ENCODE peak calls at places on chromosomes 11 and 22, in nine cellular contexts. One of them, this sample, is unnamed.

GRCh38 chr11:27861706-27862430 is 161.6 kb upstream of the BDNF start:
- DNase-seq in fibroblast of lung: peak
- DNase-seq in astrocyte of the spinal cord: peak
- DNase-seq in cardiac fibroblast: peak
- DNase-seq in thoracic aorta: no peak
- DNase-seq in WTC11: no peak
- DNase-seq in progenitor cell of endocrine pancreas: no peak
- DNase-seq in tibial nerve: no peak
- DNase-seq in OCI-LY7: no peak
- DNase-seq in this sample: peak

GRCh38 chr22:11066458-11067285 is 4461.3 kb upstream of the OR11H1 start:
- DNase-seq in OCI-LY7: no peak
- DNase-seq in progenitor cell of endocrine pancreas: no peak
- DNase-seq in tibial nerve: no peak
- DNase-seq in fibroblast of lung: no peak
- DNase-seq in thoracic aorta: no peak
- DNase-seq in astrocyte of the spinal cord: no peak
- DNase-seq in WTC11: no peak
- DNase-seq in cardiac fibroblast: no peak
- DNase-seq in this sample: no peak

GRCh38 chr11:78876686-78877085 is 302.0 kb upstream of the NARS2 start:
- DNase-seq in WTC11: no peak
- DNase-seq in OCI-LY7: no peak
- DNase-seq in thoracic aorta: no peak
- DNase-seq in fibroblast of lung: no peak
- DNase-seq in tibial nerve: no peak
- DNase-seq in cardiac fibroblast: no peak
- DNase-seq in astrocyte of the spinal cord: no peak
- DNase-seq in progenitor cell of endocrine pancreas: no peak
- DNase-seq in this sample: no peak

GRCh38 chr11:70299636-70300035 is 29.1 kb downstream of the PPFIA1 start:
- DNase-seq in WTC11: no peak
- DNase-seq in cardiac fibroblast: no peak
- DNase-seq in thoracic aorta: no peak
- DNase-seq in OCI-LY7: no peak
- DNase-seq in fibroblast of lung: no peak
- DNase-seq in astrocyte of the spinal cord: no peak
- DNase-seq in tibial nerve: no peak
- DNase-seq in progenitor cell of endocrine pancreas: no peak
- DNase-seq in this sample: no peak

GRCh38 chr11:132770802-132771545 is 761.3 kb downstream of the OPCML start:
- DNase-seq in cardiac fibroblast: no peak
- DNase-seq in OCI-LY7: no peak
- DNase-seq in thoracic aorta: no peak
- DNase-seq in tibial nerve: no peak
- DNase-seq in WTC11: no peak
- DNase-seq in progenitor cell of endocrine pancreas: no peak
- DNase-seq in fibroblast of lung: peak
- DNase-seq in astrocyte of the spinal cord: peak
- DNase-seq in this sample: no peak

GRCh38 chr11:47863189-47863892 is 15.2 kb upstream of the NUP160 start:
- DNase-seq in tibial nerve: no peak
- DNase-seq in astrocyte of the spinal cord: peak
- DNase-seq in fibroblast of lung: peak
- DNase-seq in OCI-LY7: peak
- DNase-seq in cardiac fibroblast: peak
- DNase-seq in progenitor cell of endocrine pancreas: no peak
- DNase-seq in thoracic aorta: no peak
- DNase-seq in WTC11: no peak
- DNase-seq in this sample: no peak

GRCh38 chr11:1224109-1224485 is 1.2 kb downstream of the MUC5B start:
- DNase-seq in WTC11: no peak
- DNase-seq in cardiac fibroblast: no peak
- DNase-seq in OCI-LY7: no peak
- DNase-seq in progenitor cell of endocrine pancreas: no peak
- DNase-seq in fibroblast of lung: no peak
- DNase-seq in astrocyte of the spinal cord: no peak
- DNase-seq in tibial nerve: no peak
- DNase-seq in thoracic aorta: no peak
- DNase-seq in this sample: no peak

GRCh38 chr11:96279421-96280290 is 63.3 kb downstream of the MAML2 start:
- DNase-seq in thoracic aorta: no peak
- DNase-seq in OCI-LY7: no peak
- DNase-seq in astrocyte of the spinal cord: peak
- DNase-seq in tibial nerve: no peak
- DNase-seq in fibroblast of lung: peak
- DNase-seq in cardiac fibroblast: peak
- DNase-seq in WTC11: no peak
- DNase-seq in progenitor cell of endocrine pancreas: no peak
- DNase-seq in this sample: no peak

DNA sequence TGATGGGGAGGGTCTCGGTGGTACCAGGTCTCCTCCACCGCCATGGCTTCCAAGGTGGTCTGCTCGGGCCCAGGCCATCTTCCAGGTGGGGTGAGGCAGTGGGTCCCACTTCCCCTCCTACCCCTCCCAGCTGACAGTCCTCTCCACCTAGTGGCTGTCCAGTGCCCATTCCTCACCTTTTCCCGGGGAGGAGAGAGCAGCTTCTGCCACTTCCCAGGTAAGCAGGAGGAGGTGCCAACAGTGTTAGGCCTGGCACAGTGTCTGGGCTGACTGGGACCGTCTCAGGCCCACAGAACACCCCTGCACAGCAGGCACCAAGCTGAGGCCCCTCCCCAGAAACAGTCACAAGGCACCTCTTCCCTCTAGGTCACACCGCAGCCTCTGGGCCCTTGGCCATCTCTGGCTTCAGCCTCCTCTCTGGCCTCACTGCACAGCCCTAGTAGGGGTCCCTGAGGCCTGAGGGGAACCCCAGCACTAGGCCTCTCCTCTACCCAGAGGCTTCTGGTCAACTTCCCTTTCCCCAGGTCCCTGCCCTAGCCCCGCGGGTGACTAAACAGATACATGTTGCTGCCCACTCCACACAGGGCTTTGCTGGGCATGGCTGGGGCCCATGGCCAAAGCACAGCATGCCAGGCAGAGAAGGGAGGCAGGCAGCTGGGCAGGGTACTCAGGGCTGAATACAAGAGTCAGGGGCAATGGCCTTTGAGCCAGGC is 2.3 kb upstream of the ANKRD13D start:
- DNase-seq in tibial nerve: no peak
- DNase-seq in thoracic aorta: no peak
- DNase-seq in WTC11: no peak
- DNase-seq in astrocyte of the spinal cord: no peak
- DNase-seq in fibroblast of lung: no peak
- DNase-seq in progenitor cell of endocrine pancreas: no peak
- DNase-seq in cardiac fibroblast: no peak
- DNase-seq in OCI-LY7: peak
- DNase-seq in this sample: no peak
- TF ChIP-seq CTCF in tibial nerve: no peak
- TF ChIP-seq CTCF in thoracic aorta: no peak
- TF ChIP-seq CTCF in WTC11: no peak
- TF ChIP-seq CTCF in astrocyte of the spinal cord: peak
- TF ChIP-seq CTCF in fibroblast of lung: no peak
- TF ChIP-seq CTCF in progenitor cell of endocrine pancreas: no peak
- TF ChIP-seq CTCF in cardiac fibroblast: no peak
- TF ChIP-seq CTCF in OCI-LY7: peak
- TF ChIP-seq CTCF in this sample: no peak

DNA sequence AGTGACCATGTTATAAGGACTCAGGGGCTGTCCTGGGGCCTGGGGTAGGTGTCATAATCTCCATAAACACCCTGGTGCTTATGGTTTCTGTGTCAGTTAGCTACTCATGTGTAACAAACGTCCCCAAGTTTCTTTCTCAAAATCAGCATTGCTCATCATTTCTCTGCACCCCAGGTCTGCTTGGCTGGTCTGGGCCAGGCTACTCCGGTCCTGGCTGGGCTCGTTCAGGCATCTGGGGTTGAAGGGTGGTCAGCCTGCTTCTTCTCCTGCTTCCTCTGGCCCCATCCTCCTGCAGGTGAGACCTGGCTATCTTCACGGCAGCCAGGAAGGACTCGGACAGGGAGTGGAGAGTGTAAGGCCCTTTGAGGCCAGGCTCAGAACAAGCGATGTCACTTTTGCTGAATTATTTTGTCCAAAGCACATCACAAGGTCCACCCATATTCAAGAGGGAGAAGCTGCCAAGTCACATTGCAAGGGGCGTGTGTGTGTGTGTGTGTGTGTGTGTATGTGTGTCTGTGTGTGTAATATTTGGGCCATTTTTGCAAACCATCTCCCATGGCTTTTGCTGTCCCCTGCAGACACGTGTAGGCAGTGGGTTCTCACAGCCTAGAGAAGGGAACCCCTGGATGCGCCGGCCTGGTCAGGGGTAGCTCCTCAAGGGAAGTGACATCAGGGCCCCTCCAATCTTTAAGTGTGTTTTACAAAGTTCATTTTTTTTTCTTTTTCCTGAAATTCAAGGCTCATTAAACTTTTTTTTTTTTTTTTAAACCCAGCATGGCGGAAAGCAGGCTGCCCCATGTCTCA is 535.8 kb downstream of the TBC1D22A start:
- DNase-seq in thoracic aorta: no peak
- DNase-seq in progenitor cell of endocrine pancreas: no peak
- DNase-seq in tibial nerve: no peak
- DNase-seq in OCI-LY7: no peak
- DNase-seq in WTC11: no peak
- DNase-seq in astrocyte of the spinal cord: no peak
- DNase-seq in fibroblast of lung: no peak
- DNase-seq in cardiac fibroblast: no peak
- DNase-seq in this sample: peak
- TF ChIP-seq CTCF in thoracic aorta: no peak
- TF ChIP-seq CTCF in progenitor cell of endocrine pancreas: no peak
- TF ChIP-seq CTCF in tibial nerve: no peak
- TF ChIP-seq CTCF in OCI-LY7: no peak
- TF ChIP-seq CTCF in WTC11: no peak
- TF ChIP-seq CTCF in astrocyte of the spinal cord: no peak
- TF ChIP-seq CTCF in fibroblast of lung: no peak
- TF ChIP-seq CTCF in cardiac fibroblast: no peak
- TF ChIP-seq CTCF in this sample: no peak

GRCh38 chr11:116925050-116925449 is 87.6 kb upstream of the APOA1 start:
- DNase-seq in astrocyte of the spinal cord: no peak
- DNase-seq in cardiac fibroblast: no peak
- DNase-seq in thoracic aorta: no peak
- DNase-seq in WTC11: no peak
- DNase-seq in OCI-LY7: peak
- DNase-seq in fibroblast of lung: no peak
- DNase-seq in progenitor cell of endocrine pancreas: no peak
- DNase-seq in tibial nerve: no peak
- DNase-seq in this sample: no peak

GRCh38 chr11:116929393-116930090 is 92.1 kb upstream of the APOA1 start:
- DNase-seq in fibroblast of lung: peak
- DNase-seq in OCI-LY7: no peak
- DNase-seq in cardiac fibroblast: peak
- DNase-seq in progenitor cell of endocrine pancreas: no peak
- DNase-seq in thoracic aorta: no peak
- DNase-seq in astrocyte of the spinal cord: no peak
- DNase-seq in WTC11: no peak
- DNase-seq in tibial nerve: no peak
- DNase-seq in this sample: peak

GRCh38 chr11:116928845-116929244 is 91.4 kb upstream of the APOA1 start:
- DNase-seq in fibroblast of lung: no peak
- DNase-seq in thoracic aorta: no peak
- DNase-seq in progenitor cell of endocrine pancreas: no peak
- DNase-seq in WTC11: no peak
- DNase-seq in cardiac fibroblast: no peak
- DNase-seq in tibial nerve: no peak
- DNase-seq in astrocyte of the spinal cord: no peak
- DNase-seq in OCI-LY7: peak
- DNase-seq in this sample: no peak

GRCh38 chr11:116928102-116928777 is 90.8 kb upstream of the APOA1 start:
- DNase-seq in OCI-LY7: peak
- DNase-seq in tibial nerve: no peak
- DNase-seq in astrocyte of the spinal cord: no peak
- DNase-seq in thoracic aorta: no peak
- DNase-seq in WTC11: no peak
- DNase-seq in cardiac fibroblast: no peak
- DNase-seq in progenitor cell of endocrine pancreas: no peak
- DNase-seq in fibroblast of lung: no peak
- DNase-seq in this sample: no peak

GRCh38 chr11:116927163-116927772 is 89.8 kb upstream of the APOA1 start:
- DNase-seq in astrocyte of the spinal cord: no peak
- DNase-seq in fibroblast of lung: no peak
- DNase-seq in cardiac fibroblast: no peak
- DNase-seq in WTC11: no peak
- DNase-seq in tibial nerve: no peak
- DNase-seq in OCI-LY7: peak
- DNase-seq in progenitor cell of endocrine pancreas: no peak
- DNase-seq in thoracic aorta: no peak
- DNase-seq in this sample: no peak
- TF ChIP-seq CTCF in astrocyte of the spinal cord: peak
- TF ChIP-seq CTCF in fibroblast of lung: no peak
- TF ChIP-seq CTCF in cardiac fibroblast: peak
- TF ChIP-seq CTCF in WTC11: no peak
- TF ChIP-seq CTCF in tibial nerve: peak
- TF ChIP-seq CTCF in OCI-LY7: peak
- TF ChIP-seq CTCF in progenitor cell of endocrine pancreas: peak
- TF ChIP-seq CTCF in thoracic aorta: peak
- TF ChIP-seq CTCF in this sample: peak

GRCh38 chr11:33034983-33035382 is 4.4 kb upstream of the TCP11L1 start:
- DNase-seq in fibroblast of lung: no peak
- DNase-seq in OCI-LY7: no peak
- DNase-seq in WTC11: no peak
- DNase-seq in astrocyte of the spinal cord: no peak
- DNase-seq in tibial nerve: no peak
- DNase-seq in thoracic aorta: no peak
- DNase-seq in progenitor cell of endocrine pancreas: no peak
- DNase-seq in cardiac fibroblast: no peak
- DNase-seq in this sample: no peak

GRCh38 chr11:33040862-33041453 is 1.6 kb downstream of the TCP11L1 start:
- DNase-seq in astrocyte of the spinal cord: no peak
- DNase-seq in cardiac fibroblast: no peak
- DNase-seq in fibroblast of lung: no peak
- DNase-seq in WTC11: no peak
- DNase-seq in OCI-LY7: peak
- DNase-seq in thoracic aorta: no peak
- DNase-seq in tibial nerve: no peak
- DNase-seq in progenitor cell of endocrine pancreas: no peak
- DNase-seq in this sample: no peak

GRCh38 chr11:33043221-33043833 is 4.0 kb downstream of the TCP11L1 start:
- DNase-seq in cardiac fibroblast: no peak
- DNase-seq in tibial nerve: no peak
- DNase-seq in OCI-LY7: no peak
- DNase-seq in progenitor cell of endocrine pancreas: no peak
- DNase-seq in WTC11: no peak
- DNase-seq in thoracic aorta: no peak
- DNase-seq in astrocyte of the spinal cord: no peak
- DNase-seq in fibroblast of lung: peak
- DNase-seq in this sample: no peak

GRCh38 chr11:33040127-33040861 is 922 bp downstream of the TCP11L1 start:
- DNase-seq in fibroblast of lung: peak
- DNase-seq in progenitor cell of endocrine pancreas: no peak
- DNase-seq in OCI-LY7: peak
- DNase-seq in astrocyte of the spinal cord: no peak
- DNase-seq in tibial nerve: no peak
- DNase-seq in cardiac fibroblast: peak
- DNase-seq in WTC11: no peak
- DNase-seq in thoracic aorta: no peak
- DNase-seq in this sample: no peak

DNA sequence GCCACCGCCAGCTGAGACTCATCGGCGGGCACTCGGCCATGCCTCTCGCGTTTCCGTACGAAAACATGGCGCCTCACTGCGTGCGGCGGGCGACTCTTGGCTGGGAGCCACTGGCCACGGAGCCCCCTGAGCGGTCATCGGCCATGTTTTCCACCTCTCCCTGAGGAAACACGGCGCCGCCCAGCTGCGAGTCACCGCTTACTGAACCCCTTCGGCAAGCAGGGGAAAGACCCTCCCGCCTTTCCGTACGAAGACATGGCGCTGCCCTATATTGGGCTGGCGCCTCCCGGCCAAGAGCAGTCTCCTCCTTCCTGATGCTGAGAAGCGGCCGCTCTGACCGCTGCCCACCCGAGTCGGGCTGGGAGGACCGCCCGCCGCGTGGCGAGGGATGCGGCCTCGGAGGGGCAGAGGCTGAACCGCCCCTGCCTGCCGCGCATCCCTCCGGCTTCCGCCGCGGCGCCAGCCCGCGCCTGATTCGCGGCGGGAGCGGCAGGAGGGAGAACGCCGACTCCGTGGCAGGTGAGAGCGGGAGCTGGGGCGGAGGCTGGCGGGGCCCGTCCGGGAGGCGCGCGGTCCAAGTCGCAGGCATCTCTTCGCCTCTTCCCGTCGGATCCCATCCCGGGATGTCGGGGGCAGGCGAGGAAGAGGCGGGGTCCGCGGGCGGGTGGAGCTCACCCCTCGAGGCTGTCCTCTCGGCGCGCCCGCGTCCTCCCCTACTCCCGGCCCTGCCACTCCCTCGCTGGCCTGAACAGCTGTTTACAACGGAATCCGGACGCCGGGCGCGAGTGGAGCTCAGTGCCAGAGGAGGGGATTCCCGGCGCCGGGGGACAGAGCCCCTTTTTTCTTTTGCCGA is at the start of gene TCP11L1:
- DNase-seq in tibial nerve: peak
- DNase-seq in cardiac fibroblast: peak
- DNase-seq in thoracic aorta: peak
- DNase-seq in astrocyte of the spinal cord: peak
- DNase-seq in fibroblast of lung: peak
- DNase-seq in OCI-LY7: peak
- DNase-seq in WTC11: peak
- DNase-seq in progenitor cell of endocrine pancreas: peak
- DNase-seq in this sample: peak
- TF ChIP-seq CTCF in tibial nerve: no peak
- TF ChIP-seq CTCF in cardiac fibroblast: no peak
- TF ChIP-seq CTCF in thoracic aorta: no peak
- TF ChIP-seq CTCF in astrocyte of the spinal cord: no peak
- TF ChIP-seq CTCF in fibroblast of lung: no peak
- TF ChIP-seq CTCF in OCI-LY7: no peak
- TF ChIP-seq CTCF in WTC11: no peak
- TF ChIP-seq CTCF in progenitor cell of endocrine pancreas: no peak
- TF ChIP-seq CTCF in this sample: no peak

This sample was measured in adrenal gland.